ENCODE peak calls at places on chromosomes 12 and 14, in five cellular contexts. D, L, U, H and G are unnamed samples.

GRCh38 chr14:83047436-83047835 is 1513.8 kb upstream of the SEL1L start:
- DNase-seq in D (no peak), L (no peak), U (no peak), H (no peak), G (no peak)

GRCh38 chr12:31590730-31591307 is at the start of gene DENND5B:
- DNase-seq in D (no peak), L (peak), U (peak), H (no peak), G (no peak)

GRCh38 chr12:13241833-13242232 is 45.3 kb downstream of the EMP1 start:
- DNase-seq in D (no peak), L (no peak), U (no peak), H (no peak), G (no peak)

GRCh38 chr12:21526053-21526452 is at the start of gene SPX:
- DNase-seq in D (no peak), L (no peak), U (peak), H (no peak), G (no peak)

GRCh38 chr14:37114039-37114438 is 58.4 kb downstream of the SLC25A21 start:
- DNase-seq in D (no peak), L (no peak), U (no peak), H (no peak), G (no peak)

GRCh38 chr12:50806176-50806575 is 36.5 kb upstream of the TMPRSS12 start:
- DNase-seq in D (no peak), L (no peak), U (no peak), H (no peak), G (peak)

GRCh38 chr12:132475304-132476037 is 14.5 kb upstream of the FBRSL1 start:
- DNase-seq in D (no peak), L (no peak), U (no peak), H (no peak), G (no peak)

GRCh38 chr12:112164326-112164660 is 38.9 kb downstream of the TRAFD1 start:
- DNase-seq in D (no peak), L (no peak), U (no peak), H (no peak), G (no peak)

GRCh38 chr14:69987416-69988144 is 108.4 kb downstream of the SMOC1 start:
- DNase-seq in D (no peak), L (no peak), U (no peak), H (no peak), G (no peak)

GRCh38 chr14:67267929-67268328 is 26.7 kb downstream of the PALS1 start:
- DNase-seq in D (no peak), L (no peak), U (no peak), H (no peak), G (no peak)

GRCh38 chr12:2682301-2683282 is 112.2 kb upstream of the FKBP4 start:
- DNase-seq in D (no peak), L (peak), U (peak), H (no peak), G (peak)

GRCh38 chr14:32473476-32473875 is 144.4 kb downstream of the AKAP6 start:
- DNase-seq in D (no peak), L (no peak), U (peak), H (no peak), G (peak)

GRCh38 chr12:3137268-3137761 is 60.1 kb downstream of the TSPAN9 start:
- DNase-seq in D (no peak), L (no peak), U (peak), H (no peak), G (peak)

GRCh38 chr12:80320121-80320678 is 123.8 kb upstream of the PTPRQ start:
- DNase-seq in D (no peak), L (no peak), U (no peak), H (no peak), G (no peak)

GRCh38 chr14:22428681-22429315 is 160.2 kb downstream of the DAD1 start:
- DNase-seq in D (no peak), L (no peak), U (peak), H (no peak), G (no peak)

GRCh38 chr12:111330800-111331752 is 37.8 kb downstream of the PHETA1 start:
- DNase-seq in D (no peak), L (no peak), U (peak), H (no peak), G (peak)

GRCh38 chr12:54486173-54486867 is 11.2 kb upstream of the NCKAP1L start:
- DNase-seq in D (no peak), L (no peak), U (no peak), H (no peak), G (no peak)

GRCh38 chr12:119334459-119335170 is at the start of gene CCDC60:
- DNase-seq in D (no peak), L (no peak), U (no peak), H (no peak), G (no peak)

GRCh38 chr12:38711055-38711454 is 194.3 kb downstream of the CPNE8 start:
- DNase-seq in D (no peak), L (no peak), U (peak), H (no peak), G (no peak)

GRCh38 chr12:102883204-102883799 is 33.7 kb downstream of the PAH start:
- DNase-seq in D (peak), L (peak), U (peak), H (peak), G (peak)

GRCh38 chr12:49609059-49609874 is 3.8 kb upstream of the FAM186B start:
- DNase-seq in D (no peak), L (no peak), U (no peak), H (no peak), G (no peak)

GRCh38 chr12:51009038-51009437 is 17.1 kb downstream of the SLC11A2 start:
- DNase-seq in D (no peak), L (no peak), U (no peak), H (peak), G (no peak)

GRCh38 chr12:6823161-6824084 is 1.8 kb downstream of the GPR162 start:
- DNase-seq in D (no peak), L (no peak), U (no peak), H (no peak), G (no peak)

GRCh38 chr14:96582641-96582980 is 80.4 kb downstream of the PAPOLA start:
- DNase-seq in D (no peak), L (no peak), U (no peak), H (no peak), G (no peak)